ENCODE peak calls at places on chromosomes 12 and 14, in nine cellular contexts. R is A549, F is tibial artery, T is stomach, C is WERI-Rb-1, V is pancreas, B is prostate gland, E is breast epithelium, I is lower lobe of right lung. Q is an unnamed sample.

GRCh38 chr12:101018540-101018939 is 191.5 kb downstream of the SLC5A8 start:
- DNase-seq in C (no peak), E (no peak), I (no peak), B (no peak), R (peak; percentile 46), V (no peak), T (no peak), F (no peak), Q (no peak)

GRCh38 chr14:99234982-99235491 is 37.0 kb downstream of the BCL11B start:
- DNase-seq in R (no peak), V (no peak), F (no peak), C (no peak), I (no peak), E (no peak), B (no peak), T (no peak), Q (no peak)

GRCh38 chr14:105061428-105062047 is 3.7 kb downstream of the GPR132 start:
- DNase-seq in I (peak; percentile 72), R (no peak), B (no peak), T (peak; percentile 44), E (no peak), V (no peak), F (peak; percentile 51), C (no peak), Q (no peak)

GRCh38 chr12:103771466-103771865 is 69.6 kb downstream of the NT5DC3 start:
- DNase-seq in C (peak; percentile 41), F (peak; percentile 40), B (no peak), R (peak; percentile 67), E (no peak), V (peak; percentile 31), T (peak; percentile 48), I (no peak), Q (no peak)

GRCh38 chr12:79250955-79251354 is 386.4 kb downstream of the SYT1 start:
- DNase-seq in R (no peak), C (no peak), F (no peak), B (no peak), T (no peak), V (no peak), I (no peak), E (no peak), Q (no peak)

GRCh38 chr12:94272280-94272679 is 123.9 kb downstream of the PLXNC1 start:
- DNase-seq in B (no peak), I (no peak), V (no peak), R (no peak), C (no peak), E (no peak), F (no peak), T (no peak), Q (no peak)

GRCh38 chr12:53726946-53727309 is 324 bp downstream of the CALCOCO1 start:
- DNase-seq in I (no peak), T (no peak), C (no peak), E (no peak), F (no peak), V (no peak), B (no peak), R (no peak), Q (no peak)

GRCh38 chr12:50110762-50111416 is 1.1 kb upstream of the COX14 start:
- DNase-seq in E (no peak), F (peak; percentile 67), I (peak; percentile 83), T (peak; percentile 78), B (peak; percentile 15), R (peak; percentile 52), V (peak; percentile 55), C (peak; percentile 18), Q (peak; percentile 81)

GRCh38 chr12:30420561-30420960 is 275.1 kb downstream of the IPO8 start:
- DNase-seq in R (no peak), V (no peak), C (no peak), I (no peak), T (no peak), E (no peak), B (no peak), F (no peak), Q (no peak)

GRCh38 chr14:100297320-100298300 is 8.6 kb downstream of the SLC25A29 start:
- DNase-seq in T (peak; percentile 76), F (peak; percentile 91), C (no peak), E (peak; percentile 73), R (no peak), V (peak; percentile 42), B (peak; percentile 84), I (peak; percentile 82), Q (peak; percentile 82)

GRCh38 chr12:62588916-62589315 is 122.3 kb downstream of the MON2 start:
- DNase-seq in E (no peak), C (no peak), F (no peak), V (no peak), T (no peak), R (peak; percentile 34), I (no peak), B (no peak), Q (no peak)

GRCh38 chr12:14417717-14418116 is 52.2 kb downstream of the ATF7IP start:
- DNase-seq in C (peak; percentile 74), B (no peak), F (peak; percentile 43), E (no peak), I (peak; percentile 60), R (peak; percentile 55), V (peak; percentile 63), T (peak; percentile 67), Q (peak; percentile 52)

GRCh38 chr12:118330421-118331018 is 42.2 kb downstream of the TAOK3 start:
- DNase-seq in T (no peak), I (no peak), F (no peak), B (no peak), R (no peak), C (no peak), V (no peak), E (no peak), Q (no peak)

GRCh38 chr14:41629876-41630275 is 23.2 kb downstream of the LRFN5 start:
- DNase-seq in I (no peak), B (no peak), V (no peak), R (no peak), F (no peak), E (no peak), T (no peak), C (no peak), Q (no peak)

GRCh38 chr12:16349132-16349463 is 1.7 kb downstream of the MGST1 start:
- DNase-seq in R (peak; percentile 92), T (peak; percentile 73), I (peak; percentile 62), E (peak; percentile 59), B (peak; percentile 33), V (peak; percentile 73), F (peak; percentile 83), C (no peak), Q (no peak)

GRCh38 chr14:99497894-99498293 is 16.7 kb downstream of the CCNK start:
- DNase-seq in F (no peak), B (no peak), I (no peak), C (no peak), V (no peak), R (no peak), E (no peak), T (no peak), Q (no peak)

GRCh38 chr12:53031616-53032015 is 18.2 kb upstream of the TNS2 start:
- DNase-seq in T (no peak), F (no peak), B (no peak), C (no peak), V (no peak), R (no peak), E (no peak), I (no peak), Q (no peak)

GRCh38 chr12:58576071-58576470 is 344.2 kb downstream of the LRIG3 start:
- DNase-seq in T (no peak), R (no peak), E (no peak), B (no peak), I (no peak), V (no peak), F (no peak), C (no peak), Q (no peak)
- H3K9me3 ChIP-seq in T (no peaks in the 10 kb centered on the region), R (no peaks in the 10 kb centered on the region), E (no peaks in the 10 kb centered on the region), B (no peaks in the 10 kb centered on the region), I (no peaks in the 10 kb centered on the region), V (no peaks in the 10 kb centered on the region), F (no peaks in the 10 kb centered on the region), C (no peaks in the 10 kb centered on the region), Q (no peaks in the 10 kb centered on the region)

GRCh38 chr14:23828001-23828400 is 125.6 kb upstream of the DHRS4 start:
- DNase-seq in F (no peak), T (no peak), V (no peak), B (no peak), E (no peak), C (no peak), R (no peak), I (no peak), Q (no peak)
- TF ChIP-seq CTCF in F (no peak), T (no peak), V (no peak), B (no peak), E (no peak), C (no peak), R (no peak), I (no peak), Q (no peak)

GRCh38 chr12:33047666-33048065 is 151.1 kb upstream of the PKP2 start:
- DNase-seq in F (no peak), T (no peak), V (no peak), C (no peak), I (no peak), B (no peak), E (no peak), R (no peak), Q (no peak)

DNA sequence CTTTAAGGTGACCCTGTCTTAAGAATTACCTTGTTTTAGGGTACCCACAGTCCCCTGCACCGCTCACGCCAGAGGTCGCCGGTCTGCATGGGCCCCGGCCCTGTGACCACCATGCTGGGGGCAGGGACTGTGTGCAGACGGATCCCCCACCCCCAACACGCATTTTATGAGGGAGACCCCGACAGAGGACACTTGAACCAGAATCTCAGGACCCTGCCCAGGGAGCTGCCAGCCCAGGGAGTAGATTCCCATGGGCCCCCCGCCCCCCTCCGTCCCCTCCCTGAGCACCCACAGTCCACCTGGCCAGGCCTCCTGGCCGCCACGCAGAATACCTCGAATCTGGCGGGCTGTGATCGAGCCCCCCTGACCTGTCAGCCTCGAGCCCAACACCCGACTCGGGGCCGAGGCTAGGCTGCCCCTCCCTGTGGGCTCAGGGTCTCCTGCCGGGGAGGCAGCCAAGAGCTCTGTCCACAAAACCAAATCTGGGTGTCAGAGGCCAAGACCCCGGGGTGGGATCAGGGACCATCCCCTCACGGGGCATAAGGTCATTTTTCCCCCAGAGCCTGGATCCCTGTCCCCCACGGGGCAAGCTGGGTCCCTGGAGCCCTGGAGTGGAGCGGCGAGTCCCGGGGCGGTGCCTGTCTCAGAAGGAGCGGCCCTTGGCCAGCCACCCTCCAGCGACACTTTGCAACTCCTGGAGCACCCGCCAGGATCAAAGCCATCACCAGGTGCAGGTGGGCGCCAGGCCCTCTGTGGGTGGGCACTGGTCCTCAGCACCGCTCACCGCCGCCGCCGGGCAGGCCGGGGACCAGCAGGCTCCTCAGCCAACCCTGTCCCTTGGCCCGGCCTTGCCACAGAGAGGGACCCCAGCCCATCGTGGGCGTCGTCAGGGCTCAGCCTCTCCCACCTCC is 155.8 kb upstream of the PKP2 start:
- DNase-seq in R (no peak), V (no peak), I (no peak), B (no peak), C (no peak), T (no peak), F (no peak), E (no peak), Q (peak; percentile 75)
- H3K4me3 ChIP-seq in R (no peak overlapping the region), V (no peak overlapping the region), I (no peak overlapping the region), B (no peak overlapping the region), C (no peak overlapping the region), T (no peak overlapping the region), F (no peak overlapping the region), E (no peak overlapping the region), Q (no peak overlapping the region)

DNA sequence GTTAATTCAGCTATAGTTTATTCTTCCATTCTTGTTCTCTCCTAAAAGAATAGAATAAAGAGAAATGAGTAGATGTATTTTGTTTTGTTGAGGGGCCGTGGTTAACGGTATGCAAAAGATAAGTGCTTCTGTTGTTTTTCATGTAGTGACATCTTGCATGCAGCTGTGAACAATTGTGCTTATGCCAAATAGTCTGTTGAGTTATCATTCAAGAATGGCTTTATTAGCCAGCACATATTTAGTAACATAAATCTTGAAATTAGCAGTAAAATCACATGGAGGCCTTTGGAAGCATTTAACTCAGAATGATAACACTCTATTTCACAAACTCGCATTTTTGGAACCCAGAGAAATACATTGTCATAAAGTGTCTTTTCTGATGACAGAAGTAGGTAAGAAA is 1772.0 kb upstream of the FLRT2 start:
- DNase-seq in B (no peak), T (no peak), E (no peak), C (no peak), V (no peak), R (no peak), F (no peak), I (no peak), Q (no peak)
- H3K9me3 ChIP-seq in B (no peaks in the 10 kb centered on the region), T (no peaks in the 10 kb centered on the region), E (no peaks in the 10 kb centered on the region), C (no peaks in the 10 kb centered on the region), V (no peaks in the 10 kb centered on the region), R (peaks cover 3% of the 10 kb centered on the region), F (no peaks in the 10 kb centered on the region), I (no peaks in the 10 kb centered on the region), Q (peaks cover 3% of the 10 kb centered on the region)